ENCODE peak calls at places on chromosomes 3 and 15, in seven cellular contexts. O is upper lobe of right lung; Q is right atrium auricular region; M is A673; A is psoas muscle; Y is effector memory CD4-positive, alpha-beta T cell; I is AG04450. W is an unnamed sample. For H3K9me3, the result is how much of the 10 kb centered on the place peaks cover.

GRCh38 chr3:38528457-38528856 is 32.3 kb downstream of the EXOG start:
- DNase-seq in O (no peak), Q (no peak), M (no peak), A (no peak), Y (no peak), I (no peak), W (no peak)

GRCh38 chr15:33675246-33675645 is 293.1 kb upstream of the CHRM5 start:
- DNase-seq in O (no peak), Q (no peak), M (peak), A (no peak), Y (no peak), I (no peak), W (no peak)

GRCh38 chr15:68517285-68517711 is 61.5 kb upstream of the CORO2B start:
- DNase-seq in O (no peak), Q (no peak), M (no peak), A (no peak), Y (no peak), I (no peak), W (no peak)

GRCh38 chr3:8220291-8220690 is 281.3 kb upstream of the LMCD1 start:
- DNase-seq in O (no peak), Q (no peak), M (no peak), A (no peak), Y (no peak), I (no peak), W (no peak)

GRCh38 chr3:194690501-194691372 is 5.1 kb downstream of the FAM43A start:
- DNase-seq in O (no peak), Q (no peak), M (no peak), A (no peak), Y (no peak), I (no peak), W (no peak)

GRCh38 chr15:95327661-95328060 is 1002.8 kb upstream of the NR2F2 start:
- DNase-seq in O (no peak), Q (no peak), M (no peak), A (no peak), Y (no peak), I (no peak), W (no peak)

GRCh38 chr3:52385157-52385556 is 59.7 kb downstream of the SEMA3G start:
- DNase-seq in O (no peak), Q (no peak), M (peak), A (no peak), Y (no peak), I (no peak), W (no peak)

GRCh38 chr3:152595975-152596832 is 238.7 kb upstream of the P2RY1 start:
- DNase-seq in O (no peak), Q (no peak), M (peak), A (peak), Y (no peak), I (peak), W (peak)

GRCh38 chr3:134161817-134162396 is 88.8 kb downstream of the RYK start:
- DNase-seq in O (no peak), Q (no peak), M (no peak), A (no peak), Y (no peak), I (no peak), W (no peak)

GRCh38 chr15:31031471-31032064 is 40.1 kb upstream of the MTMR10 start:
- DNase-seq in O (no peak), Q (no peak), M (no peak), A (no peak), Y (no peak), I (no peak), W (no peak)

GRCh38 chr3:150232992-150233451 is 175.1 kb upstream of the TSC22D2 start:
- DNase-seq in O (no peak), Q (peak), M (peak), A (no peak), Y (no peak), I (no peak), W (no peak)

GRCh38 chr3:39296197-39297077 is 16.6 kb upstream of the CX3CR1 start:
- DNase-seq in O (no peak), Q (no peak), M (no peak), A (no peak), Y (no peak), I (no peak), W (no peak)

GRCh38 chr3:81549388-81549787 is 212.1 kb downstream of the GBE1 start:
- DNase-seq in O (no peak), Q (no peak), M (no peak), A (no peak), Y (no peak), I (no peak), W (no peak)

GRCh38 chr3:153970735-153971347 is 150.3 kb upstream of the ARHGEF26 start:
- DNase-seq in O (no peak), Q (no peak), M (peak), A (no peak), Y (no peak), I (no peak), W (no peak)

GRCh38 chr3:35120026-35120425 is 519.3 kb upstream of the ARPP21 start:
- DNase-seq in O (no peak), Q (no peak), M (no peak), A (no peak), Y (no peak), I (no peak), W (no peak)

GRCh38 chr3:73389104-73389809 is 235.5 kb downstream of the PDZRN3 start:
- DNase-seq in O (no peak), Q (no peak), M (no peak), A (no peak), Y (no peak), I (no peak), W (no peak)

GRCh38 chr3:25420885-25421284 is 7.2 kb upstream of the RARB start:
- DNase-seq in O (no peak), Q (no peak), M (no peak), A (no peak), Y (no peak), I (no peak), W (no peak)

GRCh38 chr15:58628206-58629057 is 121.1 kb downstream of the ADAM10 start:
- DNase-seq in O (no peak), Q (no peak), M (no peak), A (no peak), Y (no peak), I (no peak), W (no peak)

GRCh38 chr3:169710619-169711018 is 47.1 kb upstream of the MECOM start:
- DNase-seq in O (no peak), Q (no peak), M (no peak), A (no peak), Y (no peak), I (peak), W (no peak)

GRCh38 chr3:72520690-72521308 is 327.4 kb downstream of the SHQ1 start:
- DNase-seq in O (no peak), Q (no peak), M (no peak), A (no peak), Y (no peak), I (peak), W (no peak)

GRCh38 chr3:41574900-41575299 is 375.6 kb downstream of the CTNNB1 start:
- DNase-seq in O (no peak), Q (no peak), M (no peak), A (no peak), Y (no peak), I (no peak), W (no peak)

GRCh38 chr3:56629044-56629443 is 54.0 kb downstream of the TASOR start:
- DNase-seq in O (no peak), Q (no peak), M (no peak), A (no peak), Y (no peak), I (no peak), W (no peak)

GRCh38 chr3:170835346-170835745 is 34.6 kb downstream of the RPL22L1 start:
- DNase-seq in O (no peak), Q (no peak), M (peak), A (no peak), Y (no peak), I (no peak), W (no peak)

GRCh38 chr3:152879130-152879789 is 44.3 kb downstream of the P2RY1 start:
- DNase-seq in O (no peak), Q (no peak), M (no peak), A (no peak), Y (no peak), I (no peak), W (no peak)

GRCh38 chr15:25060996-25061620 is 106.3 kb downstream of the SNRPN start:
- DNase-seq in O (no peak), Q (no peak), M (no peak), A (no peak), Y (no peak), I (no peak), W (no peak)
- H3K9me3 ChIP-seq in O (half or more), Q (half or more), M (half or more), A (half or more), Y (half or more), I (half or more), W (half or more)

GRCh38 chr3:129602309-129602708 is 4.2 kb downstream of the PLXND1 start:
- DNase-seq in O (peak), Q (no peak), M (no peak), A (no peak), Y (no peak), I (no peak), W (no peak)
- H3K27ac ChIP-seq in O (peak), Q (peak), M (no peak), A (peak), Y (no peak), I (no peak), W (no peak)

GRCh38 chr15:43361313-43361903 is 9.4 kb downstream of the ZSCAN29 start:
- DNase-seq in O (no peak), Q (no peak), M (no peak), A (no peak), Y (no peak), I (no peak), W (no peak)
- H3K9me3 ChIP-seq in O (under half), Q (under half), M (half or more), A (half or more), Y (under half), I (under half), W (under half)

DNA sequence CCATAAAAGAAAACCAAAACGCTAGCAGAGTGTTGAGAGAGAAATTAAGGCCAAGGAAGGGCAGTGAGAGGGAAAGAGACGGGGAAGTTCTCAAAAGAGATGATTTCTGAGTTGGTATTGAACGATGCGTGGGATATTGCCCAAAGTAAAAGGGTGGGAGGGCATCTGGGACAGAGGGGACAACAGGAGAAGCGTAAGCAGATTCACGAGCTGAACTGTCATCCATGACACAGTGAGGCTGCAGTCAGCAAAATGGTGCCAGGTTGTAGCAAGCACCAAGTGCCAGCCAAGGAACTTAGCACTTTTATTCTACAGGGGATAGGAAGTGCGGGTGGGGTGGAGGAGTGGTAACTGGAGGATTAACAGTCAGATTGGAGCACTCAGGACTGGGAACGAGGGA is 11.8 kb downstream of the NCEH1 start:
- DNase-seq in O (no peak), Q (no peak), M (no peak), A (no peak), Y (no peak), I (no peak), W (no peak)
- H3K27ac ChIP-seq in O (peak), Q (no peak), M (no peak), A (no peak), Y (no peak), I (no peak), W (no peak)

W was measured in naive thymus-derived CD4-positive, alpha-beta T cell.